ENCODE peak calls at places on chromosomes 3 and 15, in five cellular contexts. X is A549, G is AG04450, D is neuronal stem cell, Q is uterus. S is an unnamed sample.

GRCh38 chr3:22671848-22672247 is 531.3 kb upstream of the UBE2E2 start:
- DNase-seq in G (no peak), D (no peak), X (no peak), Q (no peak), S (no peak)

GRCh38 chr15:73081321-73081958 is 29.2 kb downstream of the NEO1 start:
- DNase-seq in X (peak), D (peak), Q (peak), G (peak), S (no peak)

GRCh38 chr3:175208316-175208715 is 349.2 kb downstream of the NAALADL2 start:
- DNase-seq in X (no peak), Q (no peak), G (no peak), D (no peak), S (no peak)

GRCh38 chr15:22963546-22964125 is 16.5 kb downstream of the CYFIP1 start:
- DNase-seq in X (no peak), Q (no peak), D (no peak), G (no peak), S (no peak)

GRCh38 chr3:69282191-69282590 is 103.7 kb downstream of the FRMD4B start:
- DNase-seq in Q (no peak), D (no peak), X (no peak), G (no peak), S (no peak)

GRCh38 chr3:179067839-179068238 is 3.8 kb downstream of the ZMAT3 start:
- DNase-seq in Q (no peak), X (no peak), D (no peak), G (no peak), S (no peak)

GRCh38 chr3:17444865-17445264 is 297.6 kb downstream of the TBC1D5 start:
- DNase-seq in X (no peak), D (no peak), G (no peak), Q (no peak), S (no peak)

GRCh38 chr3:16810593-16811367 is 74.0 kb upstream of the PLCL2 start:
- DNase-seq in Q (no peak), D (no peak), X (no peak), G (no peak), S (no peak)

GRCh38 chr3:64954995-64955636 is 267.3 kb upstream of the ADAMTS9 start:
- DNase-seq in Q (peak), D (no peak), X (no peak), G (no peak), S (no peak)

GRCh38 chr3:145015243-145015642 is 1043.6 kb downstream of the DIPK2A start:
- DNase-seq in Q (no peak), D (no peak), X (no peak), G (peak), S (no peak)

DNA sequence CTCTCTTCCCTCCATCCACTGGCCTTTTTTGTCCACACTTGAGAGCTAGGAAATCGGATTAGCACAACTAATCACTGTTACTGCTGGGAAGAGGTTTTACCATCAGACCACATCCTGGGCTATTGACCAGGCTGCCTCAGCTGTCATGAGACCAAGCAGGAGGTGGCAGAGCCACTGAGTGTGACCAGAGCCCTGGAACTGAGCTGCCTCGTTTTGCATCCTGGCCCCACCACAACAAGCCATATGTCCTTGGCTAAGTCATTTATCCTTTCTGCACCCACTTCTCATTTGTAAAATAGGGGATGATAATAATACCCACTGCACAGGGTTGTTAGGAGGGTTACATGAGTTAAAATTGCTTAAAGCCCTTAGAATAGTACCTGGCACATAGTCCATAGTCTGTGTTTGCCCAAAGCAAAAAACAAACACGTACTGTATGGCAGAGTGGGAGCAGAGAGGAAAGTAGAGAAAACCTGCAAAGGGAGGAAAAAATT is 34.1 kb downstream of the TMEM158 start:
- DNase-seq in X (no peak), Q (no peak), G (no peak), D (no peak), S (no peak)
- H3K27ac ChIP-seq in X (no peak), Q (no peak), G (no peak), D (no peak), S (no peak)

GRCh38 chr3:100103558-100104441 is 10.5 kb downstream of the FILIP1L start:
- DNase-seq in Q (no peak), D (no peak), X (no peak), G (peak), S (no peak)
- H3K27ac ChIP-seq in Q (no peak), D (no peak), X (no peak), G (peak), S (no peak)

GRCh38 chr15:68634531-68634930 is 55.7 kb downstream of the CORO2B start:
- DNase-seq in Q (no peak), G (no peak), D (no peak), X (no peak), S (no peak)

GRCh38 chr15:68634122-68634482 is 55.3 kb downstream of the CORO2B start:
- DNase-seq in G (no peak), Q (no peak), X (no peak), D (no peak), S (no peak)

GRCh38 chr15:68637755-68638405 is 59.1 kb downstream of the CORO2B start:
- DNase-seq in D (no peak), X (no peak), G (no peak), Q (peak), S (no peak)

GRCh38 chr15:68635142-68635541 is 56.3 kb downstream of the CORO2B start:
- DNase-seq in G (no peak), D (no peak), Q (no peak), X (no peak), S (no peak)

DNA sequence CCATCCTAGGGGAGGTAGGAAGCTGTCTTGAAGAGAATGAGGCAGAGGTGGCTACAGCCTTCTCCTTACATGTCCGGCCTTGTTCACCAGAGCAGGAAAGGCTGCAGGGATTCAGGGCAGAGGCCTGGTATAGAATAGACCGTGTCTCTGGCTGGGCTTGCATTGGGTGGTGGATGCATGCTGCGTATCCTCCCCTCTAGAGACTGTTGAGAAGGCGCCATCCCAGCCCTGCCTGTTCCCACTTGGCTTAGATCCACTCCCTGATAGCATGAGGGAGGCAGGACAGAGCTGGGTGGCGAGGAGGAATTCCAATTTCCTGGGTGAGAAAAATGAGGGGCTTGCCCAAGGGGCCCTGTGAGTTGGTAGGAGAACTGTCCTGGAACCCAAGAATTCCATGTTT is 57.5 kb downstream of the CORO2B start:
- DNase-seq in G (no peak), D (no peak), Q (no peak), X (no peak), S (no peak)
- H3K27ac ChIP-seq in G (no peak), D (no peak), Q (peak), X (no peak), S (no peak)

DNA sequence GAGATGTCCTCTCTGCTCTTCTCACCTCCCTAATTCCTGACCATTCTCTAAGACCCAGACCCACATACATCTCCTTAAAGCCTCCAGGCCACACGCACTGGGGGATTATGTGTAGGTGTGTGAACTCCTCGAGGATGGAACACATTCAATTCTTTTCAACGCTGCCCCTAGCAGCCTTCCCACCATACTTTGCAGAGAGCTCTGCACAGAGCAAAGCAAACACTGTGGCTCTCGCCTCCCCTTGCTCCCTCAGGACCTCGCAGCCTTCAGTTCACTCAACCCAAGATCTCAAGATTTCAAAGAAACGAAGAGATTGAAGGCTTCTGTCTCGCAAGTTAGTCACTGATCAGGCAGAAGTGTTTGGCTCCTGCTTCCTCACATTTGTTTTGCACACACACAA is 6.0 kb downstream of the ACTC1 start:
- DNase-seq in D (no peak), Q (no peak), X (no peak), G (no peak), S (no peak)
- H3K27ac ChIP-seq in D (no peak), Q (no peak), X (no peak), G (no peak), S (no peak)

GRCh38 chr15:56351362-56351761 is 13.9 kb upstream of the TEX9 start:
- DNase-seq in X (no peak), Q (no peak), G (no peak), D (no peak), S (no peak)

GRCh38 chr15:56353119-56353518 is 12.1 kb upstream of the TEX9 start:
- DNase-seq in G (no peak), X (no peak), Q (no peak), D (no peak), S (no peak)

GRCh38 chr15:56349554-56349953 is 15.7 kb upstream of the TEX9 start:
- DNase-seq in X (no peak), D (no peak), Q (no peak), G (no peak), S (no peak)

GRCh38 chr15:56353740-56354139 is 11.5 kb upstream of the TEX9 start:
- DNase-seq in X (no peak), G (no peak), Q (no peak), D (no peak), S (no peak)

DNA sequence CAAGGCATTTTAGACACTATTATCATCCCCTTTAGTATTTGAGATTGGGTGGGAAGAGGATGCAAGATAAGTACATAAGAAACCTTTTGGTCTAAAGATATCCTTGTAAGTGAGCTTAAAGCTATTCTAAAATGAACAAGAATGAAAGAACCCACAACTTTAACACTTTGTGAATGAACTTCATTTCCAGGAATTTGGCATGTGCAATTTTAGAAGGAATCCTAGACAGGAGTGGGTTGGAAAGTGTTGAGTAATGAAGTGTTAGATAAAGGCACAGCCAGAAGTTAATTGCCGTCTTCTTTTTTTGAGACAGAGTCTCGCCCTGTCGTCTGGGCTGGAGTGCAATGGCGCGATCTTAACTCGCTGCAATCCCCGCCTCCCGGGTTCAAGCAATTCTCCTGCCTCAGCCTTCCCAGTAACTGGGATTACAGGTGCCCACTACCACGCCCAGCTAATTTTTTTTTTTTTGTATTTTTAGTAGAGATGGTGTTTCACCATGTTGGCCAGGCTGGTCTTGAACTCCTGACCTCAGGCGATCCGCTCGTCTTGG is 13.2 kb upstream of the TEX9 start:
- DNase-seq in Q (no peak), X (no peak), G (no peak), D (no peak), S (no peak)
- H3K27ac ChIP-seq in Q (no peak), X (no peak), G (no peak), D (no peak), S (no peak)

DNA sequence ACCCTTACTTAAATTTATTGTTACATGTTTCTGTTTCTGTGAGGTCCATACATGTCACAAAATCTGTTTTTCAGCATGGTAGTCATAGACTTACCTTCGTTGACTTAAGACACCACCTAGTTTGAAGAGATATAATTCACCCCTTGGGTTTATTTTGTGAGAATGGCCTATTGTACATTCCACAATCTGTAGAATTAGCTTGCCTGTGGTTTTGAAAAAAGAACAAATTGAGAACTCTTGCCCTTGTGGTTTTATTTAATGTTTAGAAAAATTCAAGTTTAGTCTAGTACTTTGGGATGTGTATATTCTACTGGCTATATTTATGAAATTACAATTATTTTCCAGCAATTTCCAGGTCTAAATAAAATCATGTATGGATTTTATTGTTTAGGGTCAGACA is 31.6 kb downstream of the FILIP1L start:
- DNase-seq in Q (no peak), X (no peak), G (no peak), D (no peak), S (no peak)
- H3K27ac ChIP-seq in Q (no peak), X (no peak), G (no peak), D (no peak), S (no peak)

GRCh38 chr15:75237316-75237982 is 20.7 kb upstream of the GOLGA6C start:
- DNase-seq in Q (no peak), D (no peak), X (no peak), G (no peak), S (no peak)
- H3K27ac ChIP-seq in Q (no peak), D (no peak), X (no peak), G (no peak), S (no peak)

GRCh38 chr3:187909871-187910270 is 164.6 kb upstream of the BCL6 start:
- DNase-seq in X (no peak), G (no peak), D (no peak), Q (no peak), S (no peak)

GRCh38 chr3:187902938-187903337 is 157.7 kb upstream of the BCL6 start:
- DNase-seq in G (no peak), D (no peak), Q (no peak), X (no peak), S (no peak)

GRCh38 chr3:187906416-187906815 is 161.1 kb upstream of the BCL6 start:
- DNase-seq in D (no peak), X (no peak), G (no peak), Q (peak), S (no peak)

GRCh38 chr3:187903697-187904096 is 158.4 kb upstream of the BCL6 start:
- DNase-seq in X (no peak), D (no peak), G (no peak), Q (no peak), S (no peak)

GRCh38 chr3:187906922-187907321 is 161.7 kb upstream of the BCL6 start:
- DNase-seq in D (no peak), G (no peak), X (no peak), Q (peak), S (no peak)
- H3K27ac ChIP-seq in D (no peak), G (no peak), X (no peak), Q (peak), S (no peak)

GRCh38 chr15:68277605-68278344 is at the start of gene FEM1B:
- DNase-seq in G (peak), Q (peak), D (peak), X (peak), S (peak)

GRCh38 chr15:68279218-68279533 is 1.6 kb downstream of the FEM1B start:
- DNase-seq in D (no peak), Q (no peak), G (no peak), X (no peak), S (no peak)

GRCh38 chr15:68281008-68281407 is 3.5 kb downstream of the FEM1B start:
- DNase-seq in G (no peak), X (no peak), D (no peak), Q (no peak), S (no peak)

GRCh38 chr15:68278345-68279217 is 1.0 kb downstream of the FEM1B start:
- DNase-seq in Q (peak), D (no peak), G (no peak), X (peak), S (no peak)

DNA sequence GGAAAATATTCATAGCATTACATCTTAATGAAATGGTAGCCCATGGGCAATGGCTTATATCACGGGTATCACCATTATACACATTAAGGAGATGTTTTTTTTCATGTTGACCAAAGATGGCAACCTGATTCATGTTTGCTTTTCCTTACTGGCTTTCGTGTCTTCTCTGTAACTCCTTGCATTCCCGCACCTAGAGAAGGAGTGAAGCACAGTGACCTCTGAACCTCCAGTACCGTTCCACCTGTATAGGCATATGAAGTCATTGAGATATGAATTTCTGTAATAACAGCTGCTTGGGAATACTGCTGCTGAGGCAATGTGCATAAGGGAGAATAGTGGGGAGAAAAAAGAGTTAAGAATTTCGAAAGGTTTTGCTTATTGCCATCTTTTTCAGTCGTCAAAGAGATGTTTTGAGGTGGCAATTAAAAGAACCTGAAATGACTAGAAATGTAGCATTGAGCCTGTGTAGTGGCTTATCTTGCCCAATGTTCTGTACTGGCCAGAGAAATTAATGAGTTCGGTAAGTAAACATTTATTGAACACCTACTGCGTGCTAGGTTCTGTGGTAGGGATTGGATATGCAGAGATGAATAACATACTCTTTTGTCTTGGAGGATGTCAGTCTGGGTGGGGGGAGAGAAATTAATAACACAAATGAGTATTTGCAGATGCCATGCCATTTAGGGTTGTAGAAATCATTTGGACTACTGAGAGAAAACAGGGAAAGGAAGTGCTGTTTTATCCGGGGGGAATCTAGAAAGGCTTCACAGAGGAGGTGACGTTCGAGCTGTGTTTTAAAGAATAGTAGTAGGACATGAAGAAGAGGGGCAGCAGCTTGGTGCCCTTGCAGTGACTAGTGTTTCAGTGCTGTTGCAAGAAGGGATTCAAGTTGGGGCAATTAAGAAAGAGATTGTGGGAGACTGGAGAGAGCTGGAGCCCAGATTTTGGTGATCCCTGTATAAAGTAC is 2.5 kb downstream of the FEM1B start:
- DNase-seq in G (no peak), D (no peak), Q (no peak), X (no peak), S (no peak)
- H3K27ac ChIP-seq in G (no peak), D (no peak), Q (peak), X (no peak), S (peak)

S was measured in epithelial cell of prostate.